ENCODE peak calls at places on chromosomes 13 and 19, in five cellular contexts. H is GM12878, V is H1, N is K562, C is HepG2. K is an unnamed sample.

GRCh38 chr19:48756686-48757085 is 1.4 kb downstream of the FGF21 start:
- DNase-seq in H (no peak), V (no peak), N (no peak), C (no peak), K (no peak)

GRCh38 chr19:4304509-4305252 is at the start of gene FSD1:
- DNase-seq in H (no peak), V (peak; percentile 39), N (peak; percentile 95), C (no peak), K (no peak)

GRCh38 chr13:108225440-108225839 is 7.2 kb downstream of the ABHD13 start:
- DNase-seq in H (no peak), V (no peak), N (no peak), C (no peak), K (no peak)

GRCh38 chr13:33937373-33938087 is 119.6 kb downstream of the RFC3 start:
- DNase-seq in H (no peak), V (peak; percentile 23), N (no peak), C (peak; percentile 87), K (peak; percentile 38)

GRCh38 chr19:46283771-46284170 is 13.1 kb upstream of the HIF3A start:
- DNase-seq in H (no peak), V (no peak), N (no peak), C (no peak), K (no peak)

GRCh38 chr13:20193924-20194631 is 1.3 kb upstream of the GJB2 start:
- DNase-seq in H (no peak), V (no peak), N (no peak), C (no peak), K (no peak)

GRCh38 chr19:6720369-6721112 is at the start of gene C3:
- DNase-seq in H (no peak), V (no peak), N (no peak), C (peak; percentile 96), K (no peak)

GRCh38 chr19:1019980-1020867 is 699 bp downstream of the TMEM259 start:
- DNase-seq in H (no peak), V (no peak), N (peak; percentile 67), C (no peak), K (no peak)

GRCh38 chr13:78460176-78460575 is 143.2 kb downstream of the POU4F1 start:
- DNase-seq in H (no peak), V (no peak), N (no peak), C (no peak), K (no peak)

GRCh38 chr13:30880756-30881155 is 25.3 kb upstream of the MEDAG start:
- DNase-seq in H (no peak), V (no peak), N (no peak), C (peak; percentile 37), K (no peak)

GRCh38 chr13:95160112-95160906 is 140.9 kb downstream of the ABCC4 start:
- DNase-seq in H (no peak), V (no peak), N (no peak), C (peak; percentile 91), K (no peak)

GRCh38 chr19:17314007-17314589 is 4.7 kb downstream of the DDA1 start:
- DNase-seq in H (no peak), V (no peak), N (no peak), C (no peak), K (no peak)

GRCh38 chr13:114130708-114131580 is 1.5 kb downstream of the RASA3 start:
- DNase-seq in H (no peak), V (no peak), N (peak; percentile 37), C (no peak), K (no peak)

GRCh38 chr19:35908010-35908441 is at the start of gene TYROBP:
- DNase-seq in H (no peak), V (no peak), N (no peak), C (no peak), K (no peak)

GRCh38 chr13:113630804-113631203 is 27.2 kb downstream of the ATP4B start:
- DNase-seq in H (no peak), V (no peak), N (no peak), C (no peak), K (no peak)

GRCh38 chr13:86840250-86841191 is 830.6 kb upstream of the SLITRK5 start:
- DNase-seq in H (no peak), V (no peak), N (no peak), C (no peak), K (no peak)

GRCh38 chr19:48899781-48900476 is at the start of gene NUCB1:
- DNase-seq in H (peak; percentile 89), V (peak; percentile 95), N (peak; percentile 98), C (peak; percentile 97), K (peak; percentile 96)

GRCh38 chr19:4352701-4353121 is 9.3 kb downstream of the MPND start:
- DNase-seq in H (no peak), V (no peak), N (peak; percentile 74), C (peak; percentile 47), K (no peak)

GRCh38 chr19:39304701-39305571 is 8.7 kb downstream of the IFNL1 start:
- DNase-seq in H (no peak), V (no peak), N (peak; percentile 9), C (no peak), K (no peak)

GRCh38 chr19:31256601-31256990 is 92.6 kb downstream of the TSHZ3 start:
- DNase-seq in H (no peak), V (no peak), N (no peak), C (no peak), K (no peak)

GRCh38 chr13:60164490-60164889 is 762 bp upstream of the DIAPH3 start:
- DNase-seq in H (no peak), V (no peak), N (no peak), C (no peak), K (no peak)

GRCh38 chr13:30396434-30397075 is 25.7 kb upstream of the UBE2L5 start:
- DNase-seq in H (no peak), V (no peak), N (no peak), C (no peak), K (no peak)

GRCh38 chr19:4676955-4677731 is 7.0 kb upstream of the MYDGF start:
- DNase-seq in H (no peak), V (peak; percentile 75), N (peak; percentile 70), C (peak; percentile 69), K (peak; percentile 83)

GRCh38 chr13:45121421-45121820 is 1.1 kb downstream of the GTF2F2 start:
- DNase-seq in H (no peak), V (no peak), N (no peak), C (peak; percentile 16), K (peak; percentile 16)

DNA sequence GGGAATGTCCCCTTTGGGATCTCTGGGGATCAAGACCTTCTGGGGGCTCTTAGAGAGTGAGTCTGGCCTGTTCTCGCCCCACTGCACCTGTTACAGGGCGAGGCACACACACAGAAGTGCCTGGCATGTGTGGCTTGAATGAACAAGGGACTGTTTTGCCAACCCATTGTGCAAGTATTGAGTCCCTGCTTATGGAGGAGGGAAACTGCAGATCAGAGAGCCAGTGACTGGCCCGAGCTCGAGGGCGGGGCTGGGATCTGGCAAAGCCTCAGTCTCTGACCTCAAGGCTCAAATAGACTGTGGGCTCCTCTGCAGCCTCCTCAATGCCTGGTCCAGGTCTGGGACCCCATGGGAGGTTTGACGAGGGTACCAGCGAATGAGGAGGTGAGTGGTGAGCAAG is 5.5 kb downstream of the RAVER1 start:
- DNase-seq in H (no peak), V (no peak), N (no peak), C (no peak), K (no peak)
- TF ChIP-seq ZNF274 in H (no peak), V (no peak), N (no peak), C (no peak), K (no peak)

DNA sequence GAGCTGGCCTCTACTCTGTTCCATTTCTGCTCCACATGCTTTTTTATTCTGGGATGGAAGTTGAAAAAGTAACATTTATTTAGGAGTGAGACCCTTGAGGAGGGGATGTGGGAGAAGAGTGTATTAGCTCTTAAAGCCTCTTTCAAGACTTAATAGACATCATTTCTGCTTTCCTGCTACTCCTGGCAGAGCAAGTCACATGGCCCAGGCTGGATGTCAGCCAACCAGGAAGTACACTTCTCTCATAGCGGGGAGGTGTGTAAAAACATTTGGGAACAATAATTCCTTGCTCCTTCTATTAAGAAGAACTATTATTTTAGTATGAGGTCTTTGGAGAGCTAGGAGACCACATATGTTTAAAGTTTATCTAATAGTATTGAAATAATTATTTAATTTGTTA is 40.6 kb upstream of the FAM216B start:
- DNase-seq in H (no peak), V (no peak), N (peak; percentile 5), C (no peak), K (peak; percentile 7)
- TF ChIP-seq SRF in H (no peak), V (no peak), N (no peak), C (no peak), K (no peak)

DNA sequence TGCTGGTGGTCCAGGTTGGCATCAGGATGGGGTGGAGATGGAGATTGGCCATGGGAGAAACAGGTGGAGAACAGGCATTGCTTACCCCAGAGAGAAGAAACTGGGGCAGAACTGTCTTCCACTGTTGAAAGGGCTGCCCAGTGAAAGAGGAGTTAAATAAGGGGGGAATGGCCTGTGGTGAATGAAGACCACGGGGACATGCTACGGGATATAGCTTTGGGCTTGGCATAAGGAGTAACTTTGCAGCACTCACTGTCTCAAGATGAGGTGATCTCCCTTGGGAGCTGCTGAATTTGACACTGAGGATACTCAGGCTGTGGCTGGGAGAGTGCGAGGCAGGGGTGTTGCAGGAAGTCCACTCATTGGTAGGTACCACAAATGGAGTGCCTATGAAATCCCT is 10.6 kb upstream of the GPR18 start:
- DNase-seq in H (no peak), V (no peak), N (no peak), C (no peak), K (no peak)
- TF ChIP-seq ZNF274 in H (no peak), V (no peak), N (no peak), C (no peak), K (no peak)

GRCh38 chr19:19457691-19458090 is 52.2 kb downstream of the GATAD2A start:
- DNase-seq in H (no peak), V (no peak), N (no peak), C (no peak), K (no peak)
- TF ChIP-seq SRF in H (no peak), V (no peak), N (no peak), C (no peak), K (no peak)

GRCh38 chr13:106561551-106562170 is 6.3 kb downstream of the ARGLU1 start:
- DNase-seq in H (peak; percentile 55), V (no peak), N (no peak), C (no peak), K (no peak)
- TF ChIP-seq ZNF274 in H (no peak), V (no peak), N (no peak), C (no peak), K (no peak)

K was measured in HCT116.